ENCODE peak calls at places on chromosomes 16 and 17, in four cellular contexts. V is CD8-positive, alpha-beta memory T cell; G is stimulated activated CD4-positive, alpha-beta T cell treated with anti-CD3 and anti-CD28 coated beads, Interleukin-1b, Interleukin-23, amount 100 ng/mL, for 1 hour; O is hypothalamus. B is an unnamed sample.

GRCh38 chr17:75174996-75175395 is 7.8 kb downstream of the SUMO2 start:
- DNase-seq in O (no peak), G (no peak), V (no peak), B (no peak)

GRCh38 chr17:40791808-40792436 is 7.8 kb downstream of the KRT28 start:
- DNase-seq in V (no peak), O (peak), G (no peak), B (no peak)

GRCh38 chr16:85420501-85421337 is 192.4 kb upstream of the GSE1 start:
- DNase-seq in V (peak), O (no peak), G (peak), B (no peak)

GRCh38 chr16:52068447-52069074 is 478.4 kb downstream of the TOX3 start:
- DNase-seq in V (no peak), O (peak), G (no peak), B (no peak)

GRCh38 chr16:7550096-7550495 is 217.5 kb downstream of the RBFOX1 start:
- DNase-seq in V (no peak), G (no peak), O (no peak), B (no peak)

GRCh38 chr17:10091051-10091450 is 107.4 kb downstream of the GAS7 start:
- DNase-seq in G (no peak), V (no peak), O (no peak), B (no peak)

GRCh38 chr17:51342257-51342656 is 81.9 kb downstream of the UTP18 start:
- DNase-seq in G (no peak), O (no peak), V (no peak), B (no peak)

GRCh38 chr16:17768257-17768656 is 297.5 kb upstream of the XYLT1 start:
- DNase-seq in V (no peak), G (no peak), O (no peak), B (peak)

GRCh38 chr17:77124192-77124908 is 16.4 kb upstream of the SEC14L1 start:
- DNase-seq in G (no peak), V (no peak), O (no peak), B (no peak)

GRCh38 chr17:77457572-77458201 is 316.9 kb downstream of the SEC14L1 start:
- DNase-seq in O (no peak), V (no peak), G (no peak), B (no peak)

GRCh38 chr17:16589097-16589969 is 20.3 kb upstream of the ZNF287 start:
- DNase-seq in O (peak), V (peak), G (peak), B (peak)

GRCh38 chr17:17819561-17819995 is 17.2 kb downstream of the SREBF1 start:
- DNase-seq in V (peak), O (peak), G (no peak), B (peak)

GRCh38 chr17:48016112-48016511 is 21.5 kb downstream of the COPZ2 start:
- DNase-seq in O (no peak), V (no peak), G (no peak), B (no peak)

GRCh38 chr16:391885-392335 is 5.1 kb upstream of the NME4 start:
- DNase-seq in G (no peak), V (peak), O (peak), B (no peak)

GRCh38 chr16:58111331-58111627 is 17.9 kb downstream of the CFAP20 start:
- DNase-seq in G (no peak), V (no peak), O (no peak), B (no peak)

GRCh38 chr17:7352910-7353635 is 1.1 kb downstream of the KCTD11 start:
- DNase-seq in G (no peak), V (no peak), O (no peak), B (no peak)

GRCh38 chr16:88703486-88704309 is 2.5 kb downstream of the RNF166 start:
- DNase-seq in G (peak), V (peak), O (peak), B (no peak)

B was measured in AG04449.